ENCODE peak calls at places on chromosomes 2 and 18, in eight cellular contexts. Z is AG09309, C is endothelial cell of umbilical vein, X is colonic mucosa, S is kidney, I is PC-9, A is uterus, Y is astrocyte of the cerebellum. W is an unnamed sample.

GRCh38 chr18:5461056-5461455 is 82.7 kb downstream of the EPB41L3 start:
- DNase-seq in Z (no peak), C (no peak), X (no peak), S (no peak), I (no peak), A (no peak), Y (no peak), W (peak; percentile 67)

GRCh38 chr2:217335341-217335966 is 475.6 kb upstream of the TNP1 start:
- DNase-seq in Z (no peak), C (no peak), X (no peak), S (no peak), I (no peak), A (no peak), Y (no peak), W (no peak)

GRCh38 chr2:239936838-239937581 is 88.1 kb downstream of the NDUFA10 start:
- DNase-seq in Z (no peak), C (no peak), X (no peak), S (peak; percentile 38), I (no peak), A (peak; percentile 8), Y (no peak), W (no peak)

GRCh38 chr2:23571527-23572295 is 186.7 kb downstream of the KLHL29 start:
- DNase-seq in Z (no peak), C (no peak), X (no peak), S (no peak), I (no peak), A (no peak), Y (no peak), W (no peak)

GRCh38 chr2:139805378-139805777 is 1025.2 kb upstream of the NXPH2 start:
- DNase-seq in Z (no peak), C (no peak), X (no peak), S (no peak), I (no peak), A (no peak), Y (no peak), W (no peak)

GRCh38 chr2:3449106-3449505 is 69.6 kb downstream of the TRAPPC12 start:
- DNase-seq in Z (no peak), C (no peak), X (no peak), S (no peak), I (no peak), A (no peak), Y (no peak), W (no peak)

GRCh38 chr2:50529600-50530218 is 502.2 kb downstream of the NRXN1 start:
- DNase-seq in Z (peak; percentile 5), C (peak; percentile 53), X (no peak), S (no peak), I (no peak), A (no peak), Y (peak; percentile 36), W (peak; percentile 4)

GRCh38 chr2:236338495-236339184 is 74.4 kb upstream of the ASB18 start:
- DNase-seq in Z (no peak), C (peak; percentile 34), X (no peak), S (peak; percentile 46), I (no peak), A (no peak), Y (no peak), W (no peak)

GRCh38 chr2:22946553-22946952 is 438.4 kb upstream of the KLHL29 start:
- DNase-seq in Z (no peak), C (no peak), X (no peak), S (no peak), I (no peak), A (no peak), Y (no peak), W (no peak)

GRCh38 chr2:218576854-218577253 is 8.2 kb downstream of the CNOT9 start:
- DNase-seq in Z (no peak), C (no peak), X (no peak), S (no peak), I (no peak), A (no peak), Y (no peak), W (no peak)

GRCh38 chr18:78765142-78765541 is 214.5 kb upstream of the SALL3 start:
- DNase-seq in Z (no peak), C (no peak), X (no peak), S (no peak), I (no peak), A (no peak), Y (no peak), W (no peak)

GRCh38 chr2:72827495-72827894 is 1.7 kb upstream of the EXOC6B start:
- DNase-seq in Z (no peak), C (no peak), X (no peak), S (no peak), I (no peak), A (no peak), Y (no peak), W (no peak)

GRCh38 chr18:50038448-50038847 is 156.5 kb downstream of the MYO5B start:
- DNase-seq in Z (no peak), C (peak; percentile 63), X (no peak), S (no peak), I (no peak), A (no peak), Y (no peak), W (no peak)

GRCh38 chr18:58535340-58536186 is 93.3 kb downstream of the ALPK2 start:
- DNase-seq in Z (no peak), C (no peak), X (no peak), S (no peak), I (no peak), A (no peak), Y (no peak), W (no peak)

GRCh38 chr2:203678971-203679370 is 27.5 kb upstream of the CD28 start:
- DNase-seq in Z (no peak), C (no peak), X (no peak), S (no peak), I (no peak), A (no peak), Y (no peak), W (no peak)

GRCh38 chr2:68196120-68196716 is 38.5 kb downstream of the PNO1 start:
- DNase-seq in Z (no peak), C (peak; percentile 45), X (peak; percentile 55), S (no peak), I (no peak), A (peak; percentile 51), Y (no peak), W (no peak)

GRCh38 chr2:152743004-152743403 is 24.6 kb downstream of the ARL6IP6 start:
- DNase-seq in Z (no peak), C (peak; percentile 11), X (no peak), S (no peak), I (no peak), A (no peak), Y (no peak), W (no peak)

GRCh38 chr2:86290596-86291327 is 46.7 kb downstream of the REEP1 start:
- DNase-seq in Z (no peak), C (no peak), X (no peak), S (no peak), I (peak; percentile 13), A (no peak), Y (no peak), W (no peak)

GRCh38 chr2:74892609-74893008 is 58.7 kb downstream of the HK2 start:
- DNase-seq in Z (no peak), C (peak; percentile 16), X (no peak), S (no peak), I (no peak), A (no peak), Y (no peak), W (no peak)

GRCh38 chr2:118169359-118170005 is 81.2 kb downstream of the INSIG2 start:
- DNase-seq in Z (no peak), C (no peak), X (no peak), S (peak; percentile 81), I (peak; percentile 51), A (no peak), Y (no peak), W (no peak)

DNA sequence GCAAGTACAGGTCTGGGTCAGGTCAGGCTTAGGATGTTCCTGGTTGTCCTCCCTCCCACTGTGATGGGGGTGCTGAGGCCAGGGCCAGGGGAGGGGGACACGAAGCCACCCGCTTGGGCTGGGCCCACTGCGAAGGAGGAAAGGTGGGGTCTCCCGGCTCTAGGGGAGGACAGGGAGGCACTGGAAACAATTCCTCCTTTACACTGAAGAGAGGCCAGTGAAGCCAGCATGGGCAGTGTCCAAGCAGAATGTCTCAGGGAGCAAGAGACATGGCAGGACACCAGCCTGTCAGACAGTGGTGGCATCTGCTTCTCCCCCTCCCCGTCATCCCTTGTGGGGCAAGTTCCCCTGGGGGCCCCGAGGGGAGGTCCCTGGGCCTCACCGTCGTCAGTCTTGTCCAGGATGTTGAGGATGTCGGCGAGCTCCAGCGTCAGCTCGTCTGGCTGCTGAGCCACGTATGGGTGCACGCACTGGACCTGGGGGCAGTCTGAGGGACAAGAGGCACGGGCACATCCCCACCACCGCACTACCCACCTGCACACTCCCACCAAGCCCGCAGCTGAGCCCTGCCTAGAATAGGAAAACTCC is 10.8 kb downstream of the SNORC start:
- DNase-seq in Z (no peak), C (no peak), X (no peak), S (no peak), I (no peak), A (no peak), Y (no peak), W (no peak)
- H3K4me3 ChIP-seq in Z (no peak overlapping the region), C (no peak overlapping the region), X (no peak overlapping the region), S (no peak overlapping the region), I (no peak overlapping the region), A (no peak overlapping the region), Y (no peak overlapping the region), W (no peak overlapping the region)

GRCh38 chr18:48819781-48820482 is 130.8 kb downstream of the SMAD7 start:
- DNase-seq in Z (no peak), C (no peak), X (no peak), S (peak; percentile 42), I (no peak), A (peak; percentile 4), Y (no peak), W (no peak)

GRCh38 chr18:48816554-48816953 is 134.2 kb downstream of the SMAD7 start:
- DNase-seq in Z (no peak), C (no peak), X (no peak), S (no peak), I (no peak), A (peak; percentile 10), Y (no peak), W (no peak)

GRCh38 chr18:48819276-48819675 is 131.5 kb downstream of the SMAD7 start:
- DNase-seq in Z (no peak), C (no peak), X (no peak), S (peak; percentile 44), I (no peak), A (peak; percentile 8), Y (no peak), W (no peak)

GRCh38 chr18:48817021-48817461 is 133.7 kb downstream of the SMAD7 start:
- DNase-seq in Z (no peak), C (no peak), X (no peak), S (peak; percentile 64), I (no peak), A (peak; percentile 3), Y (no peak), W (no peak)

GRCh38 chr18:48818329-48819254 is 132.2 kb downstream of the SMAD7 start:
- DNase-seq in Z (no peak), C (no peak), X (no peak), S (peak; percentile 53), I (no peak), A (peak; percentile 9), Y (no peak), W (no peak)
- H3K4me3 ChIP-seq in Z (no peak overlapping the region), C (no peak overlapping the region), X (no peak overlapping the region), S (no peak overlapping the region), I (no peak overlapping the region), A (no peak overlapping the region), Y (no peak overlapping the region), W (no peak overlapping the region)

GRCh38 chr18:26863122-26863879 is 2.2 kb downstream of the AQP4 start:
- DNase-seq in Z (no peak), C (no peak), X (peak; percentile 68), S (peak; percentile 91), I (peak; percentile 3), A (no peak), Y (no peak), W (no peak)
- H3K4me3 ChIP-seq in Z (no peak overlapping the region), C (no peak overlapping the region), X (peak overlapping the region; percentile 31), S (peak overlapping the region; percentile 26), I (peak overlapping the region; percentile 56), A (peak overlapping the region; percentile 32), Y (peak overlapping the region; percentile 44), W (no peak overlapping the region)

GRCh38 chr2:241878007-241878970 is 8.8 kb downstream of the RTP5 start:
- DNase-seq in Z (no peak), C (peak; percentile 49), X (peak; percentile 83), S (peak; percentile 89), I (peak; percentile 88), A (peak; percentile 73), Y (peak; percentile 23), W (no peak)
- H3K4me3 ChIP-seq in Z (no peak overlapping the region), C (no peak overlapping the region), X (no peak overlapping the region), S (no peak overlapping the region), I (no peak overlapping the region), A (no peak overlapping the region), Y (no peak overlapping the region), W (no peak overlapping the region)

W was measured in BJ.